ENCODE peak calls at places on chromosome 3, in nine cellular contexts. N is GM23248, T is neural progenitor cell, V is hepatocyte, Y is OCI-LY7, U is HCT116, W is MM.1S, J is SK-N-SH, O is GM23338. L is an unnamed sample.

GRCh38 chr3:194206375-194206774 is 70.4 kb downstream of the HES1 start:
- DNase-seq in W (no peak), O (no peak), U (no peak), T (no peak), N (peak), J (no peak), Y (no peak), V (no peak), L (no peak)

GRCh38 chr3:64166584-64167155 is 58.6 kb downstream of the PRICKLE2 start:
- DNase-seq in U (peak), V (no peak), N (peak), Y (no peak), T (peak), W (no peak), O (peak), J (peak), L (peak)

GRCh38 chr3:156535162-156535627 is 19.7 kb downstream of the SSR3 start:
- DNase-seq in O (peak), T (no peak), J (no peak), W (no peak), V (peak), U (peak), Y (peak), N (peak), L (peak)

GRCh38 chr3:195451373-195452000 is 8.7 kb upstream of the ACAP2 start:
- DNase-seq in V (no peak), J (no peak), U (no peak), N (no peak), O (no peak), W (no peak), Y (no peak), T (peak), L (no peak)

GRCh38 chr3:5213574-5213966 is 26.1 kb downstream of the EDEM1 start:
- DNase-seq in V (no peak), T (no peak), O (peak), N (no peak), U (no peak), W (peak), Y (no peak), J (no peak), L (no peak)

GRCh38 chr3:180416111-180416541 is 185.8 kb upstream of the TTC14 start:
- DNase-seq in T (no peak), V (no peak), W (no peak), Y (no peak), U (no peak), J (no peak), N (no peak), O (no peak), L (peak)

GRCh38 chr3:167733961-167734497 is 663 bp downstream of the PDCD10 start:
- DNase-seq in U (no peak), J (no peak), Y (peak), O (no peak), V (peak), T (peak), N (peak), W (peak), L (peak)

GRCh38 chr3:195102609-195103467 is 168.1 kb downstream of the XXYLT1 start:
- DNase-seq in V (peak), O (no peak), T (no peak), W (no peak), J (no peak), U (peak), Y (no peak), N (peak), L (peak)

GRCh38 chr3:170079466-170080165 is 41.8 kb downstream of the GPR160 start:
- DNase-seq in U (no peak), O (no peak), N (no peak), T (no peak), Y (no peak), V (peak), J (no peak), W (no peak), L (no peak)

GRCh38 chr3:150409527-150410310 is 1.6 kb downstream of the TSC22D2 start:
- DNase-seq in T (peak), U (no peak), N (peak), J (peak), V (peak), W (peak), O (peak), Y (peak), L (peak)

GRCh38 chr3:73018298-73018697 is 21.7 kb downstream of the PPP4R2 start:
- DNase-seq in W (no peak), J (no peak), T (no peak), O (no peak), Y (no peak), V (no peak), N (no peak), U (no peak), L (no peak)

GRCh38 chr3:42685363-42685881 is at the start of gene KLHL40:
- DNase-seq in U (no peak), N (no peak), V (no peak), T (no peak), Y (no peak), W (no peak), O (no peak), J (no peak), L (no peak)

GRCh38 chr3:90015688-90016356 is 908.4 kb downstream of the EPHA3 start:
- DNase-seq in N (peak), J (no peak), W (no peak), U (no peak), T (peak), O (no peak), V (peak), Y (no peak), L (peak)

GRCh38 chr3:62558549-62559112 is 185.3 kb upstream of the FEZF2 start:
- DNase-seq in Y (peak), J (peak), W (no peak), O (peak), N (no peak), V (peak), T (peak), U (no peak), L (peak)

GRCh38 chr3:178930116-178930515 is 141.5 kb downstream of the ZMAT3 start:
- DNase-seq in Y (no peak), J (no peak), U (no peak), W (no peak), T (no peak), N (no peak), O (no peak), V (no peak), L (no peak)

GRCh38 chr3:177484926-177485325 is 287.6 kb upstream of the TBL1XR1 start:
- DNase-seq in V (no peak), Y (no peak), T (no peak), J (no peak), O (no peak), U (no peak), N (peak), W (no peak), L (no peak)

GRCh38 chr3:141795719-141796435 is 32.7 kb downstream of the GRK7 start:
- DNase-seq in J (peak), U (no peak), O (no peak), T (peak), V (no peak), N (peak), Y (no peak), W (no peak), L (no peak)

GRCh38 chr3:150447631-150448465 is 39.8 kb downstream of the TSC22D2 start:
- DNase-seq in U (no peak), T (no peak), V (no peak), W (no peak), O (no peak), Y (no peak), J (no peak), N (peak), L (peak)

GRCh38 chr3:9316881-9317341 is 45.9 kb upstream of the THUMPD3 start:
- DNase-seq in W (no peak), N (peak), U (no peak), V (peak), O (peak), Y (no peak), J (no peak), T (peak), L (no peak)

GRCh38 chr3:118951089-118951488 is 83.6 kb downstream of the IGSF11 start:
- DNase-seq in U (no peak), Y (no peak), N (no peak), O (no peak), W (no peak), J (no peak), T (no peak), V (no peak), L (no peak)

GRCh38 chr3:117238805-117239204 is 529.2 kb downstream of the TUSC7 start:
- DNase-seq in T (peak), Y (no peak), W (no peak), U (no peak), V (no peak), O (peak), N (no peak), J (no peak), L (no peak)

GRCh38 chr3:17355591-17355990 is 386.8 kb downstream of the TBC1D5 start:
- DNase-seq in V (no peak), J (no peak), W (no peak), Y (no peak), T (no peak), O (no peak), U (no peak), N (peak), L (no peak)

GRCh38 chr3:125055913-125056705 is at the start of gene HEG1:
- DNase-seq in J (peak), T (peak), V (peak), U (no peak), Y (peak), O (peak), N (peak), W (peak), L (peak)

GRCh38 chr3:177770821-177771220 is 573.5 kb upstream of the TBL1XR1 start:
- DNase-seq in V (no peak), Y (no peak), W (no peak), J (no peak), N (peak), T (no peak), O (no peak), U (no peak), L (peak)

GRCh38 chr3:125460233-125460632 is 59.8 kb downstream of the SNX4 start:
- DNase-seq in J (no peak), V (no peak), W (no peak), O (no peak), Y (no peak), T (no peak), N (no peak), U (no peak), L (no peak)

GRCh38 chr3:150469031-150469930 is 61.2 kb downstream of the TSC22D2 start:
- DNase-seq in V (peak), Y (no peak), O (no peak), N (peak), U (peak), J (no peak), W (no peak), T (no peak), L (peak)

GRCh38 chr3:177781686-177782161 is 584.4 kb upstream of the TBL1XR1 start:
- DNase-seq in N (peak), J (no peak), W (no peak), V (no peak), U (no peak), Y (no peak), T (no peak), O (no peak), L (no peak)

GRCh38 chr3:123169492-123169929 is 32.2 kb upstream of the SEC22A start:
- DNase-seq in J (no peak), O (peak), W (no peak), N (peak), Y (no peak), T (peak), U (no peak), V (no peak), L (no peak)

GRCh38 chr3:156017636-156018035 is 102.7 kb upstream of the KCNAB1 start:
- DNase-seq in Y (no peak), O (no peak), T (peak), W (no peak), N (no peak), U (no peak), V (no peak), J (no peak), L (no peak)

GRCh38 chr3:53213276-53213675 is 42.5 kb downstream of the TKT start:
- DNase-seq in J (no peak), W (no peak), T (no peak), V (no peak), U (no peak), N (no peak), O (no peak), Y (no peak), L (no peak)
- TF ChIP-seq EZH2phosphoT487 in J (no peak), W (no peak), T (no peak), V (no peak), U (no peak), N (no peak), O (no peak), Y (no peak), L (no peak)

GRCh38 chr3:147989344-147989743 is 580.2 kb downstream of the ZIC1 start:
- DNase-seq in J (no peak), O (no peak), N (no peak), Y (no peak), U (no peak), W (no peak), V (no peak), T (no peak), L (no peak)

DNA sequence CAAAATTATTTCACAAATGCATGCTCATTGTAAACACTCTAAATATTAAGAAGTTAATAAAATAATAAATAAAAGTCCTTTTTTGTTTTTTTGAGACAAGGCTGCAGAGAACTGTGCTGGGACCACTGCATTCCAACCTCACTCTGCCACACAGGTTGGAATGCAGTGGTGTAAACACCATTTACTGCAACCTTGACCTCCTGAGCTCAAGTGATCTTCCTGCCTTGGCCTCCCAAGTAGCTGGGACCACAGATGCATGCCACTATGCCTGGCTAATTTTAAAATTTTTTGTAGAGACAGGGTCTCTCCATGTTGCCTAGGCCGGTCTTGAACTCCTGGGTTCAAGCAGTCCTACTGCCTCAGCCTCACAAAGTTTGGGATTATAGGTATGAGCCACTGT is 578.4 kb downstream of the ZIC1 start:
- DNase-seq in O (peak), U (no peak), J (no peak), T (no peak), Y (no peak), N (no peak), V (no peak), W (no peak), L (no peak)
- H3K4me2 ChIP-seq in O (no peak), U (no peak), J (no peak), T (no peak), Y (no peak), N (no peak), V (no peak), W (no peak), L (no peak)

GRCh38 chr3:60463655-60464054 is 787.6 kb downstream of the FHIT start:
- DNase-seq in J (no peak), N (no peak), U (no peak), T (no peak), Y (no peak), W (no peak), O (no peak), V (no peak), L (no peak)

GRCh38 chr3:60456180-60456579 is 795.1 kb downstream of the FHIT start:
- DNase-seq in W (no peak), V (no peak), Y (no peak), J (no peak), T (no peak), O (no peak), U (no peak), N (peak), L (no peak)

GRCh38 chr3:60461199-60461598 is 790.1 kb downstream of the FHIT start:
- DNase-seq in W (no peak), Y (no peak), O (no peak), U (no peak), V (no peak), J (no peak), N (peak), T (no peak), L (no peak)
- TF ChIP-seq EZH2phosphoT487 in W (no peak), Y (no peak), O (no peak), U (no peak), V (no peak), J (no peak), N (no peak), T (no peak), L (no peak)

DNA sequence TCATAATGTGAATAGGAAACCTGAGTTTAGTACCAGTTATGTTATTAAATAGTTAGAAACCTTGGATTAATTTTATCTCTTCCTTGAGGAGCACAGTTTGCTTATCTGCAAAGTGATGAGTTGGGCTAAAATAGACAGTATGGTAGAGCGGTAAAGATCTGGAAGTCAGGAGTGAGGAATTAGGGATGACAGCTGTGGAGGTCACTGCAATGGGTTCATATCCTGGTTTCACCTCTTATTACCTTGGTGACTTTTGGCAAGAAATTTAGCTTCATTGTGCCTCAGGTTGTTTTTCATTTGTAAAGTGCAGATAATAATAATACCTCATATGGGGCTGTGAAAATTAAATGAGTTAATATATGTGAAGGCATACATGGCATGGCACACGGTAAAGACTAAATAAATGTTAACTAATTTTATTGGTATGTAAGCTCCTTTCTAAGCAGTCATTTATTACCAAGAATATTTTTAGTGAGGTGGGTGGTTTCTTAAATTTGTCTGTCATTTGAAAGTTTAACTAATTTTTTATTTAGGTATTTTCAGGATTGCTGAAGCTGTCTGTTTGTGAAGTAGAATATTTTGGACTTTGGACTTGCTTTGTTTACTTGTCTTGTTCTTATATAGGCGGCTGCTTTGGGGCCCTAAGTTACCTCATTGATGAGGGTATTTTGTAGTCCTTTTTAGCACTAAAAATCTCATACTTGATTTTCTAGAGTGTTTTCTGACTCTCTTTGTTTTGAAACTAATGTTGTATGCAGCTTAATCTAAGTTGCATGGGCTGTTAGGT is 41.8 kb downstream of the SLMAP start:
- DNase-seq in W (no peak), V (peak), N (no peak), U (no peak), Y (no peak), T (no peak), O (no peak), J (no peak), L (no peak)
- H3K4me2 ChIP-seq in W (no peak), V (peak), N (no peak), U (no peak), Y (no peak), T (no peak), O (no peak), J (no peak), L (no peak)

GRCh38 chr3:38165722-38166387 is 518 bp downstream of the OXSR1 start:
- DNase-seq in T (no peak), U (no peak), J (no peak), W (no peak), Y (peak), O (peak), V (peak), N (peak), L (peak)
- TF ChIP-seq EZH2phosphoT487 in T (no peak), U (no peak), J (no peak), W (no peak), Y (no peak), O (no peak), V (no peak), N (no peak), L (no peak)

L was measured in PC-3.